ENCODE peak calls at places on chromosomes 5 and 9, in ten cellular contexts. C, V, M, Z, R, F, K, G, S and P are unnamed samples.
A peak's percentile ranks its signal among the peaks of the same experiment; 100 is the strongest.

GRCh38 chr5:57175586-57175985 is 1.7 kb downstream of the GPBP1 start:
- DNase-seq in C (no peak), V (no peak), M (no peak), Z (no peak), R (no peak), F (no peak), K (peak; percentile 82), G (no peak), S (no peak), P (no peak)

GRCh38 chr9:135116371-135116770 is 28.9 kb downstream of the OLFM1 start:
- DNase-seq in C (no peak), V (no peak), M (no peak), Z (no peak), R (no peak), F (no peak), K (no peak), G (no peak), S (no peak), P (no peak)

GRCh38 chr9:27150758-27151431 is 41.9 kb downstream of the TEK start:
- DNase-seq in C (no peak), V (no peak), M (no peak), Z (no peak), R (no peak), F (peak; percentile 81), K (no peak), G (no peak), S (peak; percentile 41), P (no peak)

GRCh38 chr9:98781588-98782383 is 14.6 kb downstream of the ANKS6 start:
- DNase-seq in C (no peak), V (no peak), M (no peak), Z (peak; percentile 67), R (no peak), F (no peak), K (no peak), G (peak; percentile 76), S (no peak), P (no peak)

GRCh38 chr5:135129307-135129706 is 95.3 kb upstream of the PITX1 start:
- DNase-seq in C (no peak), V (no peak), M (no peak), Z (no peak), R (no peak), F (no peak), K (no peak), G (no peak), S (no peak), P (no peak)

GRCh38 chr9:21744874-21745273 is 57.6 kb upstream of the MTAP start:
- DNase-seq in C (no peak), V (no peak), M (no peak), Z (no peak), R (no peak), F (peak; percentile 89), K (no peak), G (no peak), S (no peak), P (no peak)

GRCh38 chr5:77945874-77946273 is 169.7 kb upstream of the TBCA start:
- DNase-seq in C (no peak), V (no peak), M (no peak), Z (no peak), R (no peak), F (no peak), K (no peak), G (no peak), S (no peak), P (no peak)

GRCh38 chr5:57216714-57217113 is 42.9 kb downstream of the GPBP1 start:
- DNase-seq in C (no peak), V (no peak), M (no peak), Z (no peak), R (no peak), F (peak; percentile 79), K (no peak), G (no peak), S (no peak), P (no peak)

GRCh38 chr5:59123595-59124561 is 541.0 kb downstream of the RAB3C start:
- DNase-seq in C (no peak), V (no peak), M (peak; percentile 14), Z (no peak), R (no peak), F (no peak), K (peak; percentile 65), G (no peak), S (no peak), P (no peak)

GRCh38 chr9:36450110-36450732 is 50.2 kb upstream of the RNF38 start:
- DNase-seq in C (peak; percentile 66), V (no peak), M (peak; percentile 41), Z (peak; percentile 38), R (no peak), F (peak; percentile 68), K (peak; percentile 26), G (no peak), S (peak; percentile 18), P (no peak)

GRCh38 chr5:30956251-30956650 is 237.2 kb upstream of the CDH6 start:
- DNase-seq in C (no peak), V (no peak), M (no peak), Z (no peak), R (no peak), F (no peak), K (no peak), G (no peak), S (no peak), P (no peak)

GRCh38 chr9:27385606-27386005 is 88.7 kb upstream of the EQTN start:
- DNase-seq in C (peak; percentile 52), V (no peak), M (no peak), Z (no peak), R (no peak), F (no peak), K (no peak), G (peak; percentile 58), S (no peak), P (no peak)

GRCh38 chr5:66174338-66174737 is 30.2 kb downstream of the SREK1 start:
- DNase-seq in C (peak; percentile 23), V (no peak), M (no peak), Z (no peak), R (no peak), F (peak; percentile 65), K (no peak), G (no peak), S (no peak), P (no peak)

GRCh38 chr5:135543151-135543818 is 7.5 kb upstream of the NEUROG1 start:
- DNase-seq in C (no peak), V (no peak), M (no peak), Z (no peak), R (no peak), F (no peak), K (peak; percentile 20), G (no peak), S (no peak), P (no peak)

GRCh38 chr5:128534729-128535128 is 3.3 kb downstream of the FBN2 start:
- DNase-seq in C (peak; percentile 69), V (no peak), M (no peak), Z (no peak), R (no peak), F (peak; percentile 58), K (no peak), G (no peak), S (no peak), P (no peak)

GRCh38 chr9:73132034-73132776 is 19.5 kb upstream of the ANXA1 start:
- DNase-seq in C (peak; percentile 62), V (no peak), M (peak; percentile 68), Z (no peak), R (peak; percentile 77), F (peak; percentile 91), K (peak; percentile 89), G (peak; percentile 72), S (no peak), P (peak; percentile 54)

DNA sequence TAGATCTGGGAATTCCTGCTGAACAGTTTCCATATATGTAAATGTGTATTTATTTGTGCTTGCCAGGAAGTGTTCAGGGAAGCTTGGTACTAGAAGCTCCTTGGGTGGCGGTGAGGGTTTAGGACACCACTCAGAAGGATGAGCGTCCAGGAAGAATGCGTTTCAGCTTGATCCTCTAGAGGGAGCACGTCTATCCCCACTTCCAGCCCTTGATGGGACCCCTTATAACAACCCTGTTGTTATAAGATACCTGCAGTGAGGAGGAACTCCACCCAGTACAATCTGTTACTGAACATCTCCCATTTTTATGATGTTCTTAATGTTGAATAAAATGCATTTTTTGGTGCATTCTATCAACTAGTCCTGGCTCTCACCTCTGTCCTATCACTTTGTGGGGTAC is 88.9 kb downstream of the CYFIP2 start:
- DNase-seq in C (no peak), V (peak; percentile 37), M (no peak), Z (peak; percentile 21), R (no peak), F (no peak), K (no peak), G (no peak), S (no peak), P (no peak)
- TF ChIP-seq CTCF in C (peak; percentile 50), V (no peak), M (no peak), Z (peak; percentile 46), R (no peak), F (peak; percentile 55), K (peak; percentile 10), G (no peak), S (peak; percentile 41), P (no peak)

GRCh38 chr5:3197699-3198098 is 397.9 kb upstream of the IRX1 start:
- DNase-seq in C (peak; percentile 75), V (no peak), M (no peak), Z (no peak), R (no peak), F (no peak), K (no peak), G (no peak), S (no peak), P (no peak)
- TF ChIP-seq CTCF in C (no peak), V (no peak), M (no peak), Z (no peak), R (no peak), F (no peak), K (no peak), G (no peak), S (no peak), P (no peak)

GRCh38 chr5:42636425-42636824 is 120.2 kb upstream of the CCDC152 start:
- DNase-seq in C (no peak), V (no peak), M (no peak), Z (no peak), R (no peak), F (peak; percentile 20), K (peak; percentile 44), G (no peak), S (no peak), P (no peak)
- TF ChIP-seq CTCF in C (peak; percentile 50), V (no peak), M (no peak), Z (peak; percentile 17), R (no peak), F (peak; percentile 46), K (peak; percentile 53), G (no peak), S (peak; percentile 21), P (no peak)

DNA sequence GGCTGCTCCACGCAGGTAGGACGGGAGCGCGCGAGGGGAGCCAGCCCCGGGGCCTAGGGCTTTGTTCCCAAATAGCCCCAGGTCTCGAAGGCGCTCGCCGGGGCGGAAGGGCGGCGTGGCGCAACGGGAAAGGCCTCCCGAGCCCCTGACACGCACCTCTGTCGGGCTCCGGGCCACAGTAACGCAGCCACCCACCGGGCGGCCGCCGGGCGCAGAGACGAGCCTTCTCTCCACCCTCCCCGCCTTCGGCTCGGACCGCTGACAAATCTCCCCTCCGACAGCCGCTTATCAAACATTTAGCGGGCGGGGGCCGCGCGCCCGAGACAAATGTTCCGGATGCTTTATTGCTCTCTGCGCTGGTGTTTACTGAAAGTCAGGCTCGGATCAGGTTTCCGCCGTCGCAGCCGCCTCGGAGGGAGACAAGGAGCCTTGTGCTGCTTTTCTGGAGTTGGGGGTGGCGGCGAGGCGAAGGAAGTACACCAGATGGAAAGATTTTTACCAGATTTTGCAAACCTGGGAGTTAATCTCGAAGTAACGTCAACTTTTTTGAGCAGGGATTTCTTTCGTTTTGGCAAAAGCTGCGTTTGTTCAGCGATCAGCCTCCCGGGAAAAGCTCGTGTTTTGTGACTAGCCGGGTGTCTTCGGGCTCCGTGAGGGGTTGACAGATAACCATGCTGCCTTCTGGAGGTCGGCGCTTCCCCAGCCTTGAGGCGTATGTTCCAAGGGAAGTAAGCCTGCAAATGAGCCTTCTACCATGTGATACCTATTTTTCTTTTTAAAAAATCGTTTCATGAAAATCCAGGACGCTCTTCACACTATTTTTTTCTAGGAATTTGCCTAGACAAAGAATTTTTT is 956 bp downstream of the RGMB start:
- DNase-seq in C (peak; percentile 80), V (no peak), M (peak; percentile 49), Z (peak; percentile 38), R (peak; percentile 57), F (peak; percentile 71), K (peak; percentile 65), G (peak; percentile 66), S (no peak), P (peak; percentile 47)
- TF ChIP-seq CTCF in C (no peak), V (no peak), M (no peak), Z (no peak), R (peak; percentile 6), F (no peak), K (no peak), G (no peak), S (no peak), P (no peak)